ENCODE peak calls at places on chromosomes 3 and 15, in nine cellular contexts. One of them, this sample, is unnamed.

GRCh38 chr3:139006051-139006716 is at the start of gene PRR23A:
- DNase-seq in GM23338: no peak
- DNase-seq in GF-D8: no peak
- DNase-seq in NCI-H1105 treated with DMSO at 0.1 percent for 48 hours: no peak
- DNase-seq in ELR: no peak
- DNase-seq in Kasumi-1: no peak
- DNase-seq in HCT116: no peak
- DNase-seq in stimulated activated CD4-positive, alpha-beta T cell treated with anti-CD3 and anti-CD28 coated beads, Interleukin-2, amount 100 ng/mL, for 24 hours: no peak
- DNase-seq in thoracic aorta: no peak
- DNase-seq in this sample: no peak

GRCh38 chr15:62698646-62699045 is 343.9 kb upstream of the TPM1 start:
- DNase-seq in GM23338: no peak
- DNase-seq in GF-D8: no peak
- DNase-seq in NCI-H1105 treated with DMSO at 0.1 percent for 48 hours: no peak
- DNase-seq in ELR: no peak
- DNase-seq in Kasumi-1: no peak
- DNase-seq in HCT116: no peak
- DNase-seq in stimulated activated CD4-positive, alpha-beta T cell treated with anti-CD3 and anti-CD28 coated beads, Interleukin-2, amount 100 ng/mL, for 24 hours: no peak
- DNase-seq in thoracic aorta: no peak
- DNase-seq in this sample: no peak

GRCh38 chr3:16828815-16829214 is 55.9 kb upstream of the PLCL2 start:
- DNase-seq in GM23338: peak
- DNase-seq in GF-D8: no peak
- DNase-seq in NCI-H1105 treated with DMSO at 0.1 percent for 48 hours: no peak
- DNase-seq in ELR: peak
- DNase-seq in Kasumi-1: peak
- DNase-seq in HCT116: peak
- DNase-seq in stimulated activated CD4-positive, alpha-beta T cell treated with anti-CD3 and anti-CD28 coated beads, Interleukin-2, amount 100 ng/mL, for 24 hours: peak
- DNase-seq in thoracic aorta: no peak
- DNase-seq in this sample: no peak

GRCh38 chr3:15629860-15630597 is 28.5 kb downstream of the BTD start:
- DNase-seq in GM23338: peak
- DNase-seq in GF-D8: peak
- DNase-seq in NCI-H1105 treated with DMSO at 0.1 percent for 48 hours: peak
- DNase-seq in ELR: peak
- DNase-seq in Kasumi-1: peak
- DNase-seq in HCT116: peak
- DNase-seq in stimulated activated CD4-positive, alpha-beta T cell treated with anti-CD3 and anti-CD28 coated beads, Interleukin-2, amount 100 ng/mL, for 24 hours: peak
- DNase-seq in thoracic aorta: no peak
- DNase-seq in this sample: peak

GRCh38 chr15:25830844-25831443 is 32.2 kb downstream of the ATP10A start:
- DNase-seq in GM23338: no peak
- DNase-seq in GF-D8: no peak
- DNase-seq in NCI-H1105 treated with DMSO at 0.1 percent for 48 hours: no peak
- DNase-seq in ELR: peak
- DNase-seq in Kasumi-1: no peak
- DNase-seq in HCT116: no peak
- DNase-seq in stimulated activated CD4-positive, alpha-beta T cell treated with anti-CD3 and anti-CD28 coated beads, Interleukin-2, amount 100 ng/mL, for 24 hours: no peak
- DNase-seq in thoracic aorta: peak
- DNase-seq in this sample: no peak

GRCh38 chr3:125326957-125327356 is 48.2 kb downstream of the ZNF148 start:
- DNase-seq in GM23338: no peak
- DNase-seq in GF-D8: no peak
- DNase-seq in NCI-H1105 treated with DMSO at 0.1 percent for 48 hours: no peak
- DNase-seq in ELR: no peak
- DNase-seq in Kasumi-1: no peak
- DNase-seq in HCT116: no peak
- DNase-seq in stimulated activated CD4-positive, alpha-beta T cell treated with anti-CD3 and anti-CD28 coated beads, Interleukin-2, amount 100 ng/mL, for 24 hours: no peak
- DNase-seq in thoracic aorta: no peak
- DNase-seq in this sample: no peak

GRCh38 chr3:40885423-40885822 is 313.9 kb upstream of the CTNNB1 start:
- DNase-seq in GM23338: no peak
- DNase-seq in GF-D8: no peak
- DNase-seq in NCI-H1105 treated with DMSO at 0.1 percent for 48 hours: no peak
- DNase-seq in ELR: no peak
- DNase-seq in Kasumi-1: no peak
- DNase-seq in HCT116: no peak
- DNase-seq in stimulated activated CD4-positive, alpha-beta T cell treated with anti-CD3 and anti-CD28 coated beads, Interleukin-2, amount 100 ng/mL, for 24 hours: no peak
- DNase-seq in thoracic aorta: no peak
- DNase-seq in this sample: no peak

GRCh38 chr3:126036056-126036549 is 47.8 kb downstream of the SLC41A3 start:
- DNase-seq in GM23338: no peak
- DNase-seq in GF-D8: no peak
- DNase-seq in NCI-H1105 treated with DMSO at 0.1 percent for 48 hours: no peak
- DNase-seq in ELR: no peak
- DNase-seq in Kasumi-1: no peak
- DNase-seq in HCT116: no peak
- DNase-seq in stimulated activated CD4-positive, alpha-beta T cell treated with anti-CD3 and anti-CD28 coated beads, Interleukin-2, amount 100 ng/mL, for 24 hours: no peak
- DNase-seq in thoracic aorta: no peak
- DNase-seq in this sample: no peak

GRCh38 chr15:25596644-25597562 is 158.1 kb upstream of the UBE3A start:
- DNase-seq in GM23338: peak
- DNase-seq in GF-D8: no peak
- DNase-seq in NCI-H1105 treated with DMSO at 0.1 percent for 48 hours: no peak
- DNase-seq in ELR: no peak
- DNase-seq in Kasumi-1: no peak
- DNase-seq in HCT116: no peak
- DNase-seq in stimulated activated CD4-positive, alpha-beta T cell treated with anti-CD3 and anti-CD28 coated beads, Interleukin-2, amount 100 ng/mL, for 24 hours: no peak
- DNase-seq in thoracic aorta: no peak
- DNase-seq in this sample: no peak

GRCh38 chr3:34206996-34207395 is 408.6 kb downstream of the PDCD6IP start:
- DNase-seq in GM23338: no peak
- DNase-seq in GF-D8: no peak
- DNase-seq in NCI-H1105 treated with DMSO at 0.1 percent for 48 hours: no peak
- DNase-seq in ELR: no peak
- DNase-seq in Kasumi-1: no peak
- DNase-seq in HCT116: no peak
- DNase-seq in stimulated activated CD4-positive, alpha-beta T cell treated with anti-CD3 and anti-CD28 coated beads, Interleukin-2, amount 100 ng/mL, for 24 hours: no peak
- DNase-seq in thoracic aorta: no peak
- DNase-seq in this sample: no peak

GRCh38 chr15:57436961-57437360 is 60.7 kb downstream of the CGNL1 start:
- DNase-seq in GM23338: no peak
- DNase-seq in GF-D8: no peak
- DNase-seq in NCI-H1105 treated with DMSO at 0.1 percent for 48 hours: no peak
- DNase-seq in ELR: no peak
- DNase-seq in Kasumi-1: no peak
- DNase-seq in HCT116: no peak
- DNase-seq in stimulated activated CD4-positive, alpha-beta T cell treated with anti-CD3 and anti-CD28 coated beads, Interleukin-2, amount 100 ng/mL, for 24 hours: no peak
- DNase-seq in thoracic aorta: no peak
- DNase-seq in this sample: no peak

GRCh38 chr3:197711973-197712707 is 24.6 kb downstream of the RUBCN start:
- DNase-seq in GM23338: peak
- DNase-seq in GF-D8: peak
- DNase-seq in NCI-H1105 treated with DMSO at 0.1 percent for 48 hours: no peak
- DNase-seq in ELR: peak
- DNase-seq in Kasumi-1: peak
- DNase-seq in HCT116: peak
- DNase-seq in stimulated activated CD4-positive, alpha-beta T cell treated with anti-CD3 and anti-CD28 coated beads, Interleukin-2, amount 100 ng/mL, for 24 hours: peak
- DNase-seq in thoracic aorta: peak
- DNase-seq in this sample: peak

GRCh38 chr3:146581080-146581601 is 24.0 kb downstream of the PLSCR5 start:
- DNase-seq in GM23338: no peak
- DNase-seq in GF-D8: no peak
- DNase-seq in NCI-H1105 treated with DMSO at 0.1 percent for 48 hours: no peak
- DNase-seq in ELR: no peak
- DNase-seq in Kasumi-1: no peak
- DNase-seq in HCT116: no peak
- DNase-seq in stimulated activated CD4-positive, alpha-beta T cell treated with anti-CD3 and anti-CD28 coated beads, Interleukin-2, amount 100 ng/mL, for 24 hours: no peak
- DNase-seq in thoracic aorta: no peak
- DNase-seq in this sample: peak

GRCh38 chr3:152284906-152285305 is 16.2 kb downstream of the MBNL1 start:
- DNase-seq in GM23338: no peak
- DNase-seq in GF-D8: no peak
- DNase-seq in NCI-H1105 treated with DMSO at 0.1 percent for 48 hours: no peak
- DNase-seq in ELR: no peak
- DNase-seq in Kasumi-1: no peak
- DNase-seq in HCT116: no peak
- DNase-seq in stimulated activated CD4-positive, alpha-beta T cell treated with anti-CD3 and anti-CD28 coated beads, Interleukin-2, amount 100 ng/mL, for 24 hours: no peak
- DNase-seq in thoracic aorta: no peak
- DNase-seq in this sample: no peak

GRCh38 chr3:127749787-127750225 is 72.5 kb downstream of the MGLL start:
- DNase-seq in GM23338: peak
- DNase-seq in GF-D8: peak
- DNase-seq in NCI-H1105 treated with DMSO at 0.1 percent for 48 hours: no peak
- DNase-seq in ELR: no peak
- DNase-seq in Kasumi-1: peak
- DNase-seq in HCT116: no peak
- DNase-seq in stimulated activated CD4-positive, alpha-beta T cell treated with anti-CD3 and anti-CD28 coated beads, Interleukin-2, amount 100 ng/mL, for 24 hours: no peak
- DNase-seq in thoracic aorta: no peak
- DNase-seq in this sample: no peak

GRCh38 chr3:15933439-15934144 is 135.8 kb upstream of the ANKRD28 start:
- DNase-seq in GM23338: no peak
- DNase-seq in GF-D8: no peak
- DNase-seq in NCI-H1105 treated with DMSO at 0.1 percent for 48 hours: no peak
- DNase-seq in ELR: peak
- DNase-seq in Kasumi-1: no peak
- DNase-seq in HCT116: no peak
- DNase-seq in stimulated activated CD4-positive, alpha-beta T cell treated with anti-CD3 and anti-CD28 coated beads, Interleukin-2, amount 100 ng/mL, for 24 hours: no peak
- DNase-seq in thoracic aorta: no peak
- DNase-seq in this sample: no peak

GRCh38 chr3:65968996-65969395 is 69.7 kb downstream of the MAGI1 start:
- DNase-seq in GM23338: no peak
- DNase-seq in GF-D8: no peak
- DNase-seq in NCI-H1105 treated with DMSO at 0.1 percent for 48 hours: no peak
- DNase-seq in ELR: no peak
- DNase-seq in Kasumi-1: no peak
- DNase-seq in HCT116: no peak
- DNase-seq in stimulated activated CD4-positive, alpha-beta T cell treated with anti-CD3 and anti-CD28 coated beads, Interleukin-2, amount 100 ng/mL, for 24 hours: no peak
- DNase-seq in thoracic aorta: no peak
- DNase-seq in this sample: no peak

GRCh38 chr3:129606522-129607390 is at the start of gene PLXND1:
- DNase-seq in GM23338: peak
- DNase-seq in GF-D8: peak
- DNase-seq in NCI-H1105 treated with DMSO at 0.1 percent for 48 hours: peak
- DNase-seq in ELR: peak
- DNase-seq in Kasumi-1: peak
- DNase-seq in HCT116: no peak
- DNase-seq in stimulated activated CD4-positive, alpha-beta T cell treated with anti-CD3 and anti-CD28 coated beads, Interleukin-2, amount 100 ng/mL, for 24 hours: peak
- DNase-seq in thoracic aorta: no peak
- DNase-seq in this sample: peak

GRCh38 chr15:74228723-74229081 is 7.4 kb upstream of the CCDC33 start:
- DNase-seq in GM23338: peak
- DNase-seq in GF-D8: no peak
- DNase-seq in NCI-H1105 treated with DMSO at 0.1 percent for 48 hours: peak
- DNase-seq in ELR: no peak
- DNase-seq in Kasumi-1: no peak
- DNase-seq in HCT116: no peak
- DNase-seq in stimulated activated CD4-positive, alpha-beta T cell treated with anti-CD3 and anti-CD28 coated beads, Interleukin-2, amount 100 ng/mL, for 24 hours: no peak
- DNase-seq in thoracic aorta: no peak
- DNase-seq in this sample: peak

GRCh38 chr15:60652870-60653269 is 173.9 kb upstream of the ICE2 start:
- DNase-seq in GM23338: no peak
- DNase-seq in GF-D8: no peak
- DNase-seq in NCI-H1105 treated with DMSO at 0.1 percent for 48 hours: peak
- DNase-seq in ELR: no peak
- DNase-seq in Kasumi-1: no peak
- DNase-seq in HCT116: no peak
- DNase-seq in stimulated activated CD4-positive, alpha-beta T cell treated with anti-CD3 and anti-CD28 coated beads, Interleukin-2, amount 100 ng/mL, for 24 hours: no peak
- DNase-seq in thoracic aorta: no peak
- DNase-seq in this sample: no peak

GRCh38 chr3:127556565-127556964 is 34.0 kb downstream of the TPRA1 start:
- DNase-seq in GM23338: peak
- DNase-seq in GF-D8: no peak
- DNase-seq in NCI-H1105 treated with DMSO at 0.1 percent for 48 hours: no peak
- DNase-seq in ELR: no peak
- DNase-seq in Kasumi-1: no peak
- DNase-seq in HCT116: no peak
- DNase-seq in stimulated activated CD4-positive, alpha-beta T cell treated with anti-CD3 and anti-CD28 coated beads, Interleukin-2, amount 100 ng/mL, for 24 hours: no peak
- DNase-seq in thoracic aorta: no peak
- DNase-seq in this sample: no peak

GRCh38 chr15:78075490-78076230 is 1.9 kb downstream of the TBC1D2B start:
- DNase-seq in GM23338: peak
- DNase-seq in GF-D8: no peak
- DNase-seq in NCI-H1105 treated with DMSO at 0.1 percent for 48 hours: peak
- DNase-seq in ELR: peak
- DNase-seq in Kasumi-1: peak
- DNase-seq in HCT116: no peak
- DNase-seq in stimulated activated CD4-positive, alpha-beta T cell treated with anti-CD3 and anti-CD28 coated beads, Interleukin-2, amount 100 ng/mL, for 24 hours: no peak
- DNase-seq in thoracic aorta: no peak
- DNase-seq in this sample: peak

GRCh38 chr3:126127452-126127851 is 43.5 kb upstream of the SLC41A3 start:
- DNase-seq in GM23338: no peak
- DNase-seq in GF-D8: no peak
- DNase-seq in NCI-H1105 treated with DMSO at 0.1 percent for 48 hours: no peak
- DNase-seq in ELR: no peak
- DNase-seq in Kasumi-1: no peak
- DNase-seq in HCT116: no peak
- DNase-seq in stimulated activated CD4-positive, alpha-beta T cell treated with anti-CD3 and anti-CD28 coated beads, Interleukin-2, amount 100 ng/mL, for 24 hours: no peak
- DNase-seq in thoracic aorta: no peak
- DNase-seq in this sample: no peak

GRCh38 chr3:44478055-44478468 is 592 bp upstream of the ZNF445 start:
- DNase-seq in GM23338: no peak
- DNase-seq in GF-D8: no peak
- DNase-seq in NCI-H1105 treated with DMSO at 0.1 percent for 48 hours: no peak
- DNase-seq in ELR: no peak
- DNase-seq in Kasumi-1: no peak
- DNase-seq in HCT116: no peak
- DNase-seq in stimulated activated CD4-positive, alpha-beta T cell treated with anti-CD3 and anti-CD28 coated beads, Interleukin-2, amount 100 ng/mL, for 24 hours: no peak
- DNase-seq in thoracic aorta: no peak
- DNase-seq in this sample: no peak

GRCh38 chr15:33515121-33515520 is 204.4 kb downstream of the RYR3 start:
- DNase-seq in GM23338: no peak
- DNase-seq in GF-D8: no peak
- DNase-seq in NCI-H1105 treated with DMSO at 0.1 percent for 48 hours: no peak
- DNase-seq in ELR: no peak
- DNase-seq in Kasumi-1: no peak
- DNase-seq in HCT116: no peak
- DNase-seq in stimulated activated CD4-positive, alpha-beta T cell treated with anti-CD3 and anti-CD28 coated beads, Interleukin-2, amount 100 ng/mL, for 24 hours: no peak
- DNase-seq in thoracic aorta: no peak
- DNase-seq in this sample: no peak

GRCh38 chr3:128378631-128379347 is 87.9 kb downstream of the DNAJB8 start:
- DNase-seq in GM23338: no peak
- DNase-seq in GF-D8: no peak
- DNase-seq in NCI-H1105 treated with DMSO at 0.1 percent for 48 hours: no peak
- DNase-seq in ELR: no peak
- DNase-seq in Kasumi-1: no peak
- DNase-seq in HCT116: no peak
- DNase-seq in stimulated activated CD4-positive, alpha-beta T cell treated with anti-CD3 and anti-CD28 coated beads, Interleukin-2, amount 100 ng/mL, for 24 hours: no peak
- DNase-seq in thoracic aorta: no peak
- DNase-seq in this sample: no peak

GRCh38 chr15:31325432-31325975 is 1.1 kb upstream of the KLF13 start:
- DNase-seq in GM23338: peak
- DNase-seq in GF-D8: no peak
- DNase-seq in NCI-H1105 treated with DMSO at 0.1 percent for 48 hours: peak
- DNase-seq in ELR: peak
- DNase-seq in Kasumi-1: peak
- DNase-seq in HCT116: no peak
- DNase-seq in stimulated activated CD4-positive, alpha-beta T cell treated with anti-CD3 and anti-CD28 coated beads, Interleukin-2, amount 100 ng/mL, for 24 hours: peak
- DNase-seq in thoracic aorta: no peak
- DNase-seq in this sample: no peak

GRCh38 chr15:44588541-44588940 is 51.6 kb downstream of the EIF3J start:
- DNase-seq in GM23338: no peak
- DNase-seq in GF-D8: no peak
- DNase-seq in NCI-H1105 treated with DMSO at 0.1 percent for 48 hours: no peak
- DNase-seq in ELR: no peak
- DNase-seq in Kasumi-1: no peak
- DNase-seq in HCT116: no peak
- DNase-seq in stimulated activated CD4-positive, alpha-beta T cell treated with anti-CD3 and anti-CD28 coated beads, Interleukin-2, amount 100 ng/mL, for 24 hours: no peak
- DNase-seq in thoracic aorta: no peak
- DNase-seq in this sample: no peak

GRCh38 chr15:83282859-83283812 is 1.3 kb downstream of the BNC1 start:
- DNase-seq in GM23338: peak
- DNase-seq in GF-D8: no peak
- DNase-seq in NCI-H1105 treated with DMSO at 0.1 percent for 48 hours: no peak
- DNase-seq in ELR: peak
- DNase-seq in Kasumi-1: no peak
- DNase-seq in HCT116: no peak
- DNase-seq in stimulated activated CD4-positive, alpha-beta T cell treated with anti-CD3 and anti-CD28 coated beads, Interleukin-2, amount 100 ng/mL, for 24 hours: no peak
- DNase-seq in thoracic aorta: no peak
- DNase-seq in this sample: peak

GRCh38 chr3:194369522-194370279 is at the start of gene LRRC15:
- DNase-seq in GM23338: peak
- DNase-seq in GF-D8: no peak
- DNase-seq in NCI-H1105 treated with DMSO at 0.1 percent for 48 hours: no peak
- DNase-seq in ELR: peak
- DNase-seq in Kasumi-1: no peak
- DNase-seq in HCT116: no peak
- DNase-seq in stimulated activated CD4-positive, alpha-beta T cell treated with anti-CD3 and anti-CD28 coated beads, Interleukin-2, amount 100 ng/mL, for 24 hours: no peak
- DNase-seq in thoracic aorta: no peak
- DNase-seq in this sample: no peak

GRCh38 chr3:125079675-125080045 is 23.9 kb upstream of the HEG1 start:
- DNase-seq in GM23338: no peak
- DNase-seq in GF-D8: no peak
- DNase-seq in NCI-H1105 treated with DMSO at 0.1 percent for 48 hours: no peak
- DNase-seq in ELR: peak
- DNase-seq in Kasumi-1: no peak
- DNase-seq in HCT116: peak
- DNase-seq in stimulated activated CD4-positive, alpha-beta T cell treated with anti-CD3 and anti-CD28 coated beads, Interleukin-2, amount 100 ng/mL, for 24 hours: no peak
- DNase-seq in thoracic aorta: no peak
- DNase-seq in this sample: no peak